ENCODE peak calls at places on chromosomes 5 and 9, in five cellular contexts. C, N, D, V and K are unnamed samples. For H3K4me1, the result is how much of the 10 kb centered on the place peaks cover.

GRCh38 chr5:111639912-111640311 is 117.1 kb downstream of the NREP start:
- DNase-seq in C (no peak), N (no peak), D (no peak), V (no peak), K (no peak)

GRCh38 chr9:131635285-131635684 is 90.0 kb downstream of the PRRT1B start:
- DNase-seq in C (peak), N (peak), D (peak), V (peak), K (peak)

GRCh38 chr5:162096448-162096847 is 28.9 kb downstream of the GABRG2 start:
- DNase-seq in C (no peak), N (no peak), D (no peak), V (no peak), K (no peak)

GRCh38 chr9:95264954-95265615 is 52.4 kb downstream of the FANCC start:
- DNase-seq in C (no peak), N (no peak), D (no peak), V (no peak), K (no peak)

GRCh38 chr5:177472460-177473441 is 683 bp downstream of the DBN1 start:
- DNase-seq in C (no peak), N (no peak), D (no peak), V (no peak), K (no peak)

GRCh38 chr9:129879103-129879699 is 43.9 kb downstream of the USP20 start:
- DNase-seq in C (no peak), N (no peak), D (no peak), V (no peak), K (no peak)

GRCh38 chr9:32873546-32873945 is 90.2 kb downstream of the TMEM215 start:
- DNase-seq in C (no peak), N (no peak), D (no peak), V (no peak), K (no peak)

GRCh38 chr9:95090871-95091573 is 226.5 kb downstream of the FANCC start:
- DNase-seq in C (peak), N (no peak), D (no peak), V (no peak), K (no peak)

GRCh38 chr5:131242728-131243255 is 21.1 kb upstream of the CDC42SE2 start:
- DNase-seq in C (no peak), N (peak), D (no peak), V (peak), K (no peak)

GRCh38 chr9:130837002-130837511 is 2.0 kb downstream of the ABL1 start:
- DNase-seq in C (no peak), N (peak), D (no peak), V (no peak), K (no peak)

GRCh38 chr5:84564311-84564710 is 179.6 kb upstream of the EDIL3 start:
- DNase-seq in C (no peak), N (peak), D (no peak), V (peak), K (no peak)

GRCh38 chr5:6819521-6819920 is 106.3 kb downstream of the TENT4A start:
- DNase-seq in C (no peak), N (no peak), D (no peak), V (no peak), K (no peak)

GRCh38 chr5:97181856-97182545 is 1.0 kb downstream of the RIOK2 start:
- DNase-seq in C (no peak), N (peak), D (no peak), V (no peak), K (no peak)

GRCh38 chr5:35443803-35444595 is 173.7 kb upstream of the SPEF2 start:
- DNase-seq in C (no peak), N (no peak), D (no peak), V (no peak), K (no peak)

DNA sequence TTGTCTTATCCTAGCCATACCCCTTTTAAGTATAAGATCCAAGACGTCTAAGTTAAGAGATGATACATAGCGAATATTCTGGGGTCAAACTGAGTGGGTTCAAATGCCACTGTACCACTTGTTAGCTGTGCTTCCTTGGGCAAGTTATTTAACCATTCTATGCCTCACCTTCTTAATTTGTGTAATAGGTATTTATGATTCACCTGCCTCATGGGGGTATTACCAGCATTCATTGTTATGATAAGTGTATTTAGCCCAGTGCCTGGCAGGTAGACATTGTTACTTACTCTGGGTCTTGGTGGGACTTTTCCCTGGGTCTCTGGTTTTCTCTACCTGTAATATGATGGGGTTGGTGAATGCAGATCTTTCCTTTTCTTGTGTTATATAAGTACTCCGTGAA is 3.8 kb downstream of the LARP1 start:
- DNase-seq in C (no peak), N (peak), D (no peak), V (no peak), K (no peak)
- H3K4me1 ChIP-seq in C (under half), N (under half), D (half or more), V (under half), K (half or more)

DNA sequence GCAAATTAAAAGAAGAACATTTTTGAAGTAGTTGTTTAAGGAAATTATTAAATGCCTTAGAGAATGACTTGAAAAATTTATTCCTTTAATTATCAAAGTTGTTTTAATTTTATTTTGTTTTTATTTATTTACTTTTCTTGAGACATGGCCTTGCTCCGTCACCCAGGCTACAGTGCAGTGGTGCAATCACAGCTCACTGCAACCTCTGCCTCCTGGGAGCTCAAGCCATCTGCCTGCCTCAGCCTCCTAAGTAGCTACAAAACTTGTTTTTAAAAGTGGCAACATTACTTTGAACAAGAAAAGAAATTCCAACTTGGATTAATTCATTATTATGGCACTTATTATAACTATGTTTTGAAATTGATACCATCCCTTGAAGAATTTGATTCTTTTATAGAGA is 29.0 kb downstream of the CDO1 start:
- DNase-seq in C (no peak), N (no peak), D (no peak), V (no peak), K (no peak)
- H3K4me1 ChIP-seq in C (under half), N (under half), D (under half), V (under half), K (under half)

GRCh38 chr9:97385626-97386264 is 26.2 kb upstream of the TDRD7 start:
- DNase-seq in C (no peak), N (no peak), D (no peak), V (no peak), K (no peak)
- H3K4me1 ChIP-seq in C (under half), N (under half), D (under half), V (under half), K (under half)

GRCh38 chr5:179798144-179798770 is 4.5 kb downstream of the LTC4S start:
- DNase-seq in C (peak), N (no peak), D (no peak), V (no peak), K (no peak)
- H3K4me1 ChIP-seq in C (under half), N (half or more), D (under half), V (under half), K (half or more)

GRCh38 chr5:74355456-74355855 is 285.1 kb downstream of the ENC1 start:
- DNase-seq in C (no peak), N (no peak), D (no peak), V (no peak), K (no peak)
- H3K4me1 ChIP-seq in C (under half), N (under half), D (under half), V (under half), K (under half)

GRCh38 chr5:64333891-64334290 is 168.2 kb downstream of the RNF180 start:
- DNase-seq in C (no peak), N (no peak), D (no peak), V (no peak), K (no peak)
- H3K4me1 ChIP-seq in C (under half), N (under half), D (under half), V (under half), K (under half)

GRCh38 chr5:143739741-143740140 is 72.2 kb upstream of the HMHB1 start:
- DNase-seq in C (no peak), N (no peak), D (no peak), V (no peak), K (no peak)
- H3K4me1 ChIP-seq in C (under half), N (under half), D (under half), V (under half), K (under half)